ENCODE peak calls at places on chromosomes 13 and 19, in ten cellular contexts. G, D, U, T, B, N, F, V, R and Y are unnamed samples.

GRCh38 chr19:10927691-10928562 is 512 bp downstream of the YIPF2 start:
- DNase-seq in F (no peak), D (no peak), T (no peak), B (no peak), R (no peak), V (no peak), G (no peak), U (no peak), N (no peak), Y (no peak)

GRCh38 chr19:21691656-21692055 is 75.7 kb downstream of the ZNF100 start:
- DNase-seq in F (no peak), D (no peak), V (no peak), T (no peak), G (no peak), B (no peak), R (no peak), N (no peak), U (no peak), Y (no peak)

GRCh38 chr19:45641274-45642105 is 2.3 kb upstream of the EML2 start:
- DNase-seq in G (peak; percentile 95), U (peak; percentile 97), D (peak; percentile 85), V (peak; percentile 76), N (peak; percentile 97), T (peak; percentile 41), F (peak; percentile 97), R (peak; percentile 66), B (peak; percentile 93), Y (peak; percentile 96)

GRCh38 chr19:42066075-42066754 is 3.8 kb downstream of the GRIK5 start:
- DNase-seq in T (peak; percentile 19), D (no peak), B (no peak), V (peak; percentile 16), F (no peak), N (no peak), R (no peak), G (no peak), U (peak; percentile 81), Y (peak; percentile 21)

GRCh38 chr19:41695745-41696144 is 7.7 kb upstream of the CEACAM7 start:
- DNase-seq in R (no peak), N (peak; percentile 16), B (no peak), T (no peak), U (peak; percentile 36), V (no peak), G (no peak), D (no peak), F (no peak), Y (no peak)

GRCh38 chr13:31540316-31540715 is 199.0 kb upstream of the RXFP2 start:
- DNase-seq in B (no peak), V (no peak), T (no peak), N (no peak), R (no peak), G (no peak), F (no peak), D (no peak), U (no peak), Y (peak; percentile 2)

GRCh38 chr13:27112006-27112405 is 59.6 kb downstream of the USP12 start:
- DNase-seq in T (no peak), F (no peak), R (no peak), D (no peak), B (no peak), N (no peak), V (no peak), G (no peak), U (no peak), Y (no peak)

GRCh38 chr19:44822670-44823372 is 13.9 kb downstream of the BCAM start:
- DNase-seq in B (no peak), R (no peak), G (no peak), U (no peak), D (no peak), N (no peak), V (no peak), F (no peak), T (no peak), Y (no peak)

GRCh38 chr13:113637262-113638160 is 20.5 kb downstream of the ATP4B start:
- DNase-seq in G (no peak), B (no peak), R (no peak), T (no peak), D (no peak), N (no peak), U (peak; percentile 35), V (no peak), F (no peak), Y (no peak)

GRCh38 chr19:50798116-50798942 is 8.1 kb downstream of the ACP4 start:
- DNase-seq in R (no peak), N (no peak), B (no peak), U (peak; percentile 66), F (no peak), G (no peak), D (no peak), V (no peak), T (no peak), Y (no peak)

GRCh38 chr19:17861542-17862402 is 2.1 kb downstream of the RPL18A start:
- DNase-seq in B (no peak), N (no peak), R (no peak), U (no peak), D (no peak), V (no peak), G (no peak), T (no peak), F (no peak), Y (no peak)

GRCh38 chr13:99265823-99266426 is 7.7 kb upstream of the GPR18 start:
- DNase-seq in T (peak; percentile 63), G (no peak), U (no peak), D (no peak), R (peak; percentile 64), B (no peak), F (peak; percentile 59), V (peak; percentile 28), N (no peak), Y (peak; percentile 63)

GRCh38 chr19:3463039-3463958 is 17.0 kb downstream of the SMIM24 start:
- DNase-seq in G (no peak), U (peak; percentile 76), F (no peak), B (no peak), N (no peak), D (no peak), R (no peak), T (no peak), V (no peak), Y (no peak)

GRCh38 chr13:44236370-44236769 is 137.3 kb upstream of the SERP2 start:
- DNase-seq in G (no peak), V (peak; percentile 32), F (no peak), N (no peak), T (peak; percentile 58), B (no peak), R (no peak), D (no peak), U (no peak), Y (peak; percentile 69)

GRCh38 chr13:74715718-74716117 is 581.5 kb upstream of the KLF12 start:
- DNase-seq in V (no peak), T (no peak), R (no peak), F (no peak), U (no peak), G (no peak), D (no peak), N (no peak), B (no peak), Y (no peak)

GRCh38 chr19:6654347-6655310 is 15.3 kb downstream of the TNFSF14 start:
- DNase-seq in D (peak; percentile 49), F (no peak), G (no peak), N (no peak), B (no peak), T (no peak), U (no peak), V (no peak), R (no peak), Y (no peak)

DNA sequence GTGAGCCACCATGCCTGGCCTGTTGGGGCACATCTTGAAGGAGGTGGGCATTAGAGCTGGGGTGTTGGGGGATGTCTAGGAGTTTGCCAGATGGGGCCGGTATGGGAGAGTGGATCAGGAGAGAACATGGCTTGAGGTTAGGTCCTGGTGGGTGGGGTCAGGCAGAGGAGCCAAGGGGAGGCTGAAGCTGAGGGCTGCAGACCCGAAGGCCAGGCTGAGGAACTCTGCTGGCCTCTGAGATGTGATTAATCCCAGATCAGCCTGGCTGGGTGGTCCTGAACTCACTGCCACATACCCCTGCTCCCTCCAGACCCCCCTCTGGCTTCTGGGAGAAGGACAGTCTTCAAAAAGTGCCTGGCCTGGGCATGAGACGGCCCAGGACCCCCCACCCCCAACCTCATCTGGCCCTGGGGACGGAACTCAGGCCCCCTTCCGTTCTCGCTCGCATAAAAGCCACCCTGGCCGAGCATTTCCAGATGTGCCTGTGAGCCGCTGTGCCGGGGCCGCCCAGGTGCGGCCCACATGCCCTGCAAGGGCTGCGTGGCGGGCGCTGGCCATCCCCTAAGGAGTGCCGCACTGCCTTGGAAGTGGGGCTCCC is 2.7 kb downstream of the FSTL3 start:
- DNase-seq in B (no peak), G (no peak), F (no peak), V (no peak), T (no peak), U (no peak), R (no peak), D (no peak), N (no peak), Y (no peak)
- H3K4me3 ChIP-seq in B (no peak overlapping the region), G (peak overlapping the region; percentile 78), F (no peak overlapping the region), V (peak overlapping the region; percentile 57), T (no peak overlapping the region), U (peak overlapping the region; percentile 79), R (no peak overlapping the region), D (peak overlapping the region; percentile 62), N (no peak overlapping the region), Y (no peak overlapping the region)

GRCh38 chr13:89577301-89577700 is 1770.2 kb upstream of the MIR17HG start:
- DNase-seq in R (no peak), V (no peak), B (no peak), U (no peak), N (no peak), F (no peak), T (no peak), D (no peak), G (no peak), Y (no peak)
- TF ChIP-seq CTCF in R (no peak), V (no peak), B (no peak), U (peak; percentile 55), N (no peak), F (no peak), T (no peak), D (no peak), G (no peak), Y (no peak)

GRCh38 chr13:59392328-59392727 is 771.4 kb downstream of the DIAPH3 start:
- DNase-seq in N (no peak), D (no peak), B (no peak), G (no peak), F (no peak), V (no peak), T (no peak), U (no peak), R (no peak), Y (no peak)
- H3K27me3 ChIP-seq in N (no peaks in the 10 kb centered on the region), D (no peaks in the 10 kb centered on the region), B (no peaks in the 10 kb centered on the region), G (no peaks in the 10 kb centered on the region), F (no peaks in the 10 kb centered on the region), V (no peaks in the 10 kb centered on the region), T (no peaks in the 10 kb centered on the region), U (no peaks in the 10 kb centered on the region), R (no peaks in the 10 kb centered on the region), Y (no peaks in the 10 kb centered on the region)

DNA sequence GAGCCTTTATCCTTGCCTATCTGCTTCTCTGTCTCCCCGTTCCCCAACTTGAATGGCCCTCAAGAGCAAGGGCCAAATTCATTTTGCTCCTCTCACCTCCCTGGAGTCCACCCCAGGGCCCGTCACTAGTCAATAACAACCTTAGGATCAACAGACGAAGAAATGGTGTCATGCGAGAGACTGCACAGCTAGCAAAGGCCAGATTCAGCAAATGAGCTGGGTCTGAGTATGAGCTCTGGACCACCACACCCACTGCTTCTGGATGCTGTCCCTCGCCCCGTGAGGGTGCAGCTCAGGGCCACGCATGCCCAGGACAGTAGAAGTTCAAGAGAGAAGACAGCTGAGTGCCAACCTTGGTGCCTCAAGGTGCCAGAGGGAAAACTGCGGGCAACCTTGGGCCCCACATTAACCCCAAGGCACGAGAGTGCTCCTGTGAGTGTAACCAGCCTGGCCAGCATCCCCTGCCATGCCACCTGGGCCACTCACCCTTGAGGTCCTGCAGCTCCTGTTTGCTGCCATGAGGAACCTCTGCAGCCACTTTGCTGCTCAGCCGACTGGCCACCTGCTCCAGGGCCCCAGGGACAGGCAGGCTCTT is 11.8 kb upstream of the AKAP8L start:
- DNase-seq in R (no peak), V (no peak), B (no peak), U (no peak), D (no peak), T (no peak), G (no peak), N (no peak), F (no peak), Y (no peak)
- H3K4me3 ChIP-seq in R (no peak overlapping the region), V (no peak overlapping the region), B (peak overlapping the region; percentile 12), U (peak overlapping the region; percentile 94), D (peak overlapping the region; percentile 25), T (no peak overlapping the region), G (peak overlapping the region; percentile 98), N (no peak overlapping the region), F (peak overlapping the region; percentile 87), Y (no peak overlapping the region)